ENCODE peak calls at places on chromosomes 13 and 19, in five cellular contexts. One of them, this sample, is unnamed.

GRCh38 chr13:107124129-107124718 is 556.3 kb upstream of the ARGLU1 start:
- DNase-seq in activated CD4-positive, alpha-beta T cell treated with anti-CD3 and anti-CD28 coated beads for 24 hours: no peak
- DNase-seq in hepatic stellate cell: no peak
- DNase-seq in stimulated activated CD4-positive, alpha-beta T cell treated with anti-CD3 and anti-CD28 coated beads, Interleukin-2, amount 100 ng/mL, for 48 hours: no peak
- DNase-seq in EL: peak; percentile 2
- DNase-seq in this sample: peak; percentile 19

GRCh38 chr13:73171926-73172325 is 113.1 kb downstream of the KLF5 start:
- DNase-seq in hepatic stellate cell: no peak
- DNase-seq in EL: peak; percentile 30
- DNase-seq in activated CD4-positive, alpha-beta T cell treated with anti-CD3 and anti-CD28 coated beads for 24 hours: no peak
- DNase-seq in stimulated activated CD4-positive, alpha-beta T cell treated with anti-CD3 and anti-CD28 coated beads, Interleukin-2, amount 100 ng/mL, for 48 hours: no peak
- DNase-seq in this sample: no peak

GRCh38 chr13:24247016-24247415 is 62.4 kb upstream of the C1QTNF9 start:
- DNase-seq in EL: no peak
- DNase-seq in hepatic stellate cell: no peak
- DNase-seq in stimulated activated CD4-positive, alpha-beta T cell treated with anti-CD3 and anti-CD28 coated beads, Interleukin-2, amount 100 ng/mL, for 48 hours: no peak
- DNase-seq in activated CD4-positive, alpha-beta T cell treated with anti-CD3 and anti-CD28 coated beads for 24 hours: no peak
- DNase-seq in this sample: no peak

GRCh38 chr19:35712910-35713845 is 4.6 kb upstream of the KMT2B start:
- DNase-seq in hepatic stellate cell: no peak
- DNase-seq in stimulated activated CD4-positive, alpha-beta T cell treated with anti-CD3 and anti-CD28 coated beads, Interleukin-2, amount 100 ng/mL, for 48 hours: peak; percentile 66
- DNase-seq in EL: no peak
- DNase-seq in activated CD4-positive, alpha-beta T cell treated with anti-CD3 and anti-CD28 coated beads for 24 hours: peak; percentile 77
- DNase-seq in this sample: no peak

GRCh38 chr13:91817250-91817649 is 418.8 kb downstream of the GPC5 start:
- DNase-seq in hepatic stellate cell: no peak
- DNase-seq in EL: no peak
- DNase-seq in activated CD4-positive, alpha-beta T cell treated with anti-CD3 and anti-CD28 coated beads for 24 hours: no peak
- DNase-seq in stimulated activated CD4-positive, alpha-beta T cell treated with anti-CD3 and anti-CD28 coated beads, Interleukin-2, amount 100 ng/mL, for 48 hours: no peak
- DNase-seq in this sample: peak; percentile 13

GRCh38 chr19:6528544-6529121 is 2.2 kb upstream of the TNFSF9 start:
- DNase-seq in activated CD4-positive, alpha-beta T cell treated with anti-CD3 and anti-CD28 coated beads for 24 hours: no peak
- DNase-seq in EL: no peak
- DNase-seq in stimulated activated CD4-positive, alpha-beta T cell treated with anti-CD3 and anti-CD28 coated beads, Interleukin-2, amount 100 ng/mL, for 48 hours: no peak
- DNase-seq in hepatic stellate cell: no peak
- DNase-seq in this sample: no peak

GRCh38 chr19:45591004-45591637 is 6.5 kb upstream of the OPA3 start:
- DNase-seq in hepatic stellate cell: no peak
- DNase-seq in stimulated activated CD4-positive, alpha-beta T cell treated with anti-CD3 and anti-CD28 coated beads, Interleukin-2, amount 100 ng/mL, for 48 hours: peak; percentile 23
- DNase-seq in EL: no peak
- DNase-seq in activated CD4-positive, alpha-beta T cell treated with anti-CD3 and anti-CD28 coated beads for 24 hours: peak; percentile 45
- DNase-seq in this sample: peak; percentile 40

GRCh38 chr13:24279706-24280105 is 29.7 kb upstream of the C1QTNF9 start:
- DNase-seq in stimulated activated CD4-positive, alpha-beta T cell treated with anti-CD3 and anti-CD28 coated beads, Interleukin-2, amount 100 ng/mL, for 48 hours: no peak
- DNase-seq in activated CD4-positive, alpha-beta T cell treated with anti-CD3 and anti-CD28 coated beads for 24 hours: no peak
- DNase-seq in EL: no peak
- DNase-seq in hepatic stellate cell: no peak
- DNase-seq in this sample: no peak

GRCh38 chr19:3968556-3969434 is 2.1 kb downstream of the DAPK3 start:
- DNase-seq in EL: peak; percentile 100
- DNase-seq in stimulated activated CD4-positive, alpha-beta T cell treated with anti-CD3 and anti-CD28 coated beads, Interleukin-2, amount 100 ng/mL, for 48 hours: no peak
- DNase-seq in hepatic stellate cell: peak; percentile 94
- DNase-seq in activated CD4-positive, alpha-beta T cell treated with anti-CD3 and anti-CD28 coated beads for 24 hours: no peak
- DNase-seq in this sample: peak; percentile 81

GRCh38 chr19:21492932-21493906 is 12.2 kb upstream of the ZNF429 start:
- DNase-seq in hepatic stellate cell: no peak
- DNase-seq in EL: no peak
- DNase-seq in stimulated activated CD4-positive, alpha-beta T cell treated with anti-CD3 and anti-CD28 coated beads, Interleukin-2, amount 100 ng/mL, for 48 hours: no peak
- DNase-seq in activated CD4-positive, alpha-beta T cell treated with anti-CD3 and anti-CD28 coated beads for 24 hours: no peak
- DNase-seq in this sample: no peak

GRCh38 chr19:31346660-31347059 is 2.6 kb downstream of the TSHZ3 start:
- DNase-seq in EL: no peak
- DNase-seq in hepatic stellate cell: no peak
- DNase-seq in activated CD4-positive, alpha-beta T cell treated with anti-CD3 and anti-CD28 coated beads for 24 hours: no peak
- DNase-seq in stimulated activated CD4-positive, alpha-beta T cell treated with anti-CD3 and anti-CD28 coated beads, Interleukin-2, amount 100 ng/mL, for 48 hours: no peak
- DNase-seq in this sample: no peak

GRCh38 chr13:74246398-74246975 is 112.3 kb upstream of the KLF12 start:
- DNase-seq in activated CD4-positive, alpha-beta T cell treated with anti-CD3 and anti-CD28 coated beads for 24 hours: no peak
- DNase-seq in stimulated activated CD4-positive, alpha-beta T cell treated with anti-CD3 and anti-CD28 coated beads, Interleukin-2, amount 100 ng/mL, for 48 hours: no peak
- DNase-seq in EL: no peak
- DNase-seq in hepatic stellate cell: no peak
- DNase-seq in this sample: no peak

GRCh38 chr13:59744747-59745394 is 418.9 kb downstream of the DIAPH3 start:
- DNase-seq in stimulated activated CD4-positive, alpha-beta T cell treated with anti-CD3 and anti-CD28 coated beads, Interleukin-2, amount 100 ng/mL, for 48 hours: no peak
- DNase-seq in activated CD4-positive, alpha-beta T cell treated with anti-CD3 and anti-CD28 coated beads for 24 hours: no peak
- DNase-seq in EL: no peak
- DNase-seq in hepatic stellate cell: no peak
- DNase-seq in this sample: no peak

GRCh38 chr13:49629947-49630346 is 1.6 kb downstream of the ARL11 start:
- DNase-seq in stimulated activated CD4-positive, alpha-beta T cell treated with anti-CD3 and anti-CD28 coated beads, Interleukin-2, amount 100 ng/mL, for 48 hours: no peak
- DNase-seq in hepatic stellate cell: no peak
- DNase-seq in EL: peak; percentile 23
- DNase-seq in activated CD4-positive, alpha-beta T cell treated with anti-CD3 and anti-CD28 coated beads for 24 hours: no peak
- DNase-seq in this sample: no peak

GRCh38 chr19:42216653-42217521 is 590 bp downstream of the DEDD2 start:
- DNase-seq in activated CD4-positive, alpha-beta T cell treated with anti-CD3 and anti-CD28 coated beads for 24 hours: no peak
- DNase-seq in stimulated activated CD4-positive, alpha-beta T cell treated with anti-CD3 and anti-CD28 coated beads, Interleukin-2, amount 100 ng/mL, for 48 hours: no peak
- DNase-seq in EL: peak; percentile 44
- DNase-seq in hepatic stellate cell: peak; percentile 58
- DNase-seq in this sample: no peak

GRCh38 chr13:75581874-75582640 is 32.5 kb downstream of the UCHL3 start:
- DNase-seq in EL: no peak
- DNase-seq in activated CD4-positive, alpha-beta T cell treated with anti-CD3 and anti-CD28 coated beads for 24 hours: no peak
- DNase-seq in stimulated activated CD4-positive, alpha-beta T cell treated with anti-CD3 and anti-CD28 coated beads, Interleukin-2, amount 100 ng/mL, for 48 hours: no peak
- DNase-seq in hepatic stellate cell: no peak
- DNase-seq in this sample: no peak

GRCh38 chr19:18520848-18521691 is 800 bp downstream of the ELL start:
- DNase-seq in EL: no peak
- DNase-seq in hepatic stellate cell: no peak
- DNase-seq in stimulated activated CD4-positive, alpha-beta T cell treated with anti-CD3 and anti-CD28 coated beads, Interleukin-2, amount 100 ng/mL, for 48 hours: no peak
- DNase-seq in activated CD4-positive, alpha-beta T cell treated with anti-CD3 and anti-CD28 coated beads for 24 hours: no peak
- DNase-seq in this sample: no peak

GRCh38 chr13:106182404-106182803 is 353.1 kb downstream of the EFNB2 start:
- DNase-seq in activated CD4-positive, alpha-beta T cell treated with anti-CD3 and anti-CD28 coated beads for 24 hours: no peak
- DNase-seq in stimulated activated CD4-positive, alpha-beta T cell treated with anti-CD3 and anti-CD28 coated beads, Interleukin-2, amount 100 ng/mL, for 48 hours: no peak
- DNase-seq in EL: peak; percentile 92
- DNase-seq in hepatic stellate cell: peak; percentile 32
- DNase-seq in this sample: no peak

GRCh38 chr19:31272707-31273106 is 76.5 kb downstream of the TSHZ3 start:
- DNase-seq in stimulated activated CD4-positive, alpha-beta T cell treated with anti-CD3 and anti-CD28 coated beads, Interleukin-2, amount 100 ng/mL, for 48 hours: no peak
- DNase-seq in activated CD4-positive, alpha-beta T cell treated with anti-CD3 and anti-CD28 coated beads for 24 hours: no peak
- DNase-seq in hepatic stellate cell: no peak
- DNase-seq in EL: no peak
- DNase-seq in this sample: no peak

GRCh38 chr19:52190679-52191293 is 934 bp downstream of the PPP2R1A start:
- DNase-seq in stimulated activated CD4-positive, alpha-beta T cell treated with anti-CD3 and anti-CD28 coated beads, Interleukin-2, amount 100 ng/mL, for 48 hours: peak; percentile 17
- DNase-seq in activated CD4-positive, alpha-beta T cell treated with anti-CD3 and anti-CD28 coated beads for 24 hours: no peak
- DNase-seq in hepatic stellate cell: peak; percentile 39
- DNase-seq in EL: peak; percentile 50
- DNase-seq in this sample: no peak

GRCh38 chr13:52395704-52396103 is 10.3 kb downstream of the THSD1 start:
- DNase-seq in stimulated activated CD4-positive, alpha-beta T cell treated with anti-CD3 and anti-CD28 coated beads, Interleukin-2, amount 100 ng/mL, for 48 hours: no peak
- DNase-seq in EL: no peak
- DNase-seq in activated CD4-positive, alpha-beta T cell treated with anti-CD3 and anti-CD28 coated beads for 24 hours: no peak
- DNase-seq in hepatic stellate cell: no peak
- DNase-seq in this sample: no peak

GRCh38 chr19:5293607-5294089 is 47.0 kb downstream of the PTPRS start:
- DNase-seq in EL: peak; percentile 62
- DNase-seq in stimulated activated CD4-positive, alpha-beta T cell treated with anti-CD3 and anti-CD28 coated beads, Interleukin-2, amount 100 ng/mL, for 48 hours: no peak
- DNase-seq in activated CD4-positive, alpha-beta T cell treated with anti-CD3 and anti-CD28 coated beads for 24 hours: no peak
- DNase-seq in hepatic stellate cell: peak; percentile 79
- DNase-seq in this sample: no peak

GRCh38 chr13:28392428-28392827 is 102.5 kb downstream of the FLT1 start:
- DNase-seq in EL: no peak
- DNase-seq in stimulated activated CD4-positive, alpha-beta T cell treated with anti-CD3 and anti-CD28 coated beads, Interleukin-2, amount 100 ng/mL, for 48 hours: no peak
- DNase-seq in activated CD4-positive, alpha-beta T cell treated with anti-CD3 and anti-CD28 coated beads for 24 hours: no peak
- DNase-seq in hepatic stellate cell: no peak
- DNase-seq in this sample: no peak

GRCh38 chr13:113043931-113044330 is 61.7 kb upstream of the F7 start:
- DNase-seq in stimulated activated CD4-positive, alpha-beta T cell treated with anti-CD3 and anti-CD28 coated beads, Interleukin-2, amount 100 ng/mL, for 48 hours: no peak
- DNase-seq in hepatic stellate cell: no peak
- DNase-seq in EL: no peak
- DNase-seq in activated CD4-positive, alpha-beta T cell treated with anti-CD3 and anti-CD28 coated beads for 24 hours: no peak
- DNase-seq in this sample: no peak

GRCh38 chr19:30082168-30082567 is 140.1 kb downstream of the URI1 start:
- DNase-seq in stimulated activated CD4-positive, alpha-beta T cell treated with anti-CD3 and anti-CD28 coated beads, Interleukin-2, amount 100 ng/mL, for 48 hours: no peak
- DNase-seq in EL: no peak
- DNase-seq in hepatic stellate cell: no peak
- DNase-seq in activated CD4-positive, alpha-beta T cell treated with anti-CD3 and anti-CD28 coated beads for 24 hours: no peak
- DNase-seq in this sample: no peak

GRCh38 chr19:29671393-29672076 is 6.3 kb downstream of the PLEKHF1 start:
- DNase-seq in hepatic stellate cell: no peak
- DNase-seq in stimulated activated CD4-positive, alpha-beta T cell treated with anti-CD3 and anti-CD28 coated beads, Interleukin-2, amount 100 ng/mL, for 48 hours: peak; percentile 65
- DNase-seq in EL: no peak
- DNase-seq in activated CD4-positive, alpha-beta T cell treated with anti-CD3 and anti-CD28 coated beads for 24 hours: peak; percentile 76
- DNase-seq in this sample: no peak

GRCh38 chr19:44948237-44948636 is 2.4 kb downstream of the APOC2 start:
- DNase-seq in stimulated activated CD4-positive, alpha-beta T cell treated with anti-CD3 and anti-CD28 coated beads, Interleukin-2, amount 100 ng/mL, for 48 hours: no peak
- DNase-seq in EL: no peak
- DNase-seq in hepatic stellate cell: no peak
- DNase-seq in activated CD4-positive, alpha-beta T cell treated with anti-CD3 and anti-CD28 coated beads for 24 hours: no peak
- DNase-seq in this sample: no peak

GRCh38 chr13:33252103-33252502 is 33.5 kb downstream of the STARD13 start:
- DNase-seq in hepatic stellate cell: no peak
- DNase-seq in activated CD4-positive, alpha-beta T cell treated with anti-CD3 and anti-CD28 coated beads for 24 hours: no peak
- DNase-seq in stimulated activated CD4-positive, alpha-beta T cell treated with anti-CD3 and anti-CD28 coated beads, Interleukin-2, amount 100 ng/mL, for 48 hours: no peak
- DNase-seq in EL: no peak
- DNase-seq in this sample: no peak

GRCh38 chr19:41456342-41456918 is 13.5 kb downstream of the ERICH4 start:
- DNase-seq in stimulated activated CD4-positive, alpha-beta T cell treated with anti-CD3 and anti-CD28 coated beads, Interleukin-2, amount 100 ng/mL, for 48 hours: no peak
- DNase-seq in EL: peak; percentile 31
- DNase-seq in activated CD4-positive, alpha-beta T cell treated with anti-CD3 and anti-CD28 coated beads for 24 hours: no peak
- DNase-seq in hepatic stellate cell: no peak
- DNase-seq in this sample: no peak

GRCh38 chr19:18392417-18392816 is 5.0 kb downstream of the LRRC25 start:
- DNase-seq in EL: no peak
- DNase-seq in stimulated activated CD4-positive, alpha-beta T cell treated with anti-CD3 and anti-CD28 coated beads, Interleukin-2, amount 100 ng/mL, for 48 hours: no peak
- DNase-seq in activated CD4-positive, alpha-beta T cell treated with anti-CD3 and anti-CD28 coated beads for 24 hours: no peak
- DNase-seq in hepatic stellate cell: no peak
- DNase-seq in this sample: no peak

GRCh38 chr13:43915451-43915850 is 35.7 kb downstream of the LACC1 start:
- DNase-seq in hepatic stellate cell: no peak
- DNase-seq in activated CD4-positive, alpha-beta T cell treated with anti-CD3 and anti-CD28 coated beads for 24 hours: no peak
- DNase-seq in stimulated activated CD4-positive, alpha-beta T cell treated with anti-CD3 and anti-CD28 coated beads, Interleukin-2, amount 100 ng/mL, for 48 hours: no peak
- DNase-seq in EL: no peak
- DNase-seq in this sample: no peak

This sample was measured in NCI-H460.